ENCODE peak calls at places on chromosomes 4 and X, in eight cellular contexts. One of them, this sample, is unnamed.

GRCh38 chr4:44629280-44629866 is 22.1 kb downstream of the YIPF7 start:
- DNase-seq in NB4: peak
- DNase-seq in PC-3: peak
- DNase-seq in fibroblast of pulmonary artery: peak
- DNase-seq in stomach: no peak
- DNase-seq in heart right ventricle: peak
- DNase-seq in lower leg skin: no peak
- DNase-seq in HCT116: peak
- DNase-seq in this sample: peak

GRCh38 chr4:17336986-17337385 is 174.9 kb downstream of the QDPR start:
- DNase-seq in NB4: no peak
- DNase-seq in PC-3: no peak
- DNase-seq in fibroblast of pulmonary artery: no peak
- DNase-seq in stomach: no peak
- DNase-seq in heart right ventricle: no peak
- DNase-seq in lower leg skin: no peak
- DNase-seq in HCT116: no peak
- DNase-seq in this sample: no peak

GRCh38 chrX:57453901-57454300 is 137.9 kb upstream of the ZXDB start:
- DNase-seq in NB4: peak
- DNase-seq in PC-3: peak
- DNase-seq in fibroblast of pulmonary artery: peak
- DNase-seq in stomach: no peak
- DNase-seq in heart right ventricle: no peak
- DNase-seq in lower leg skin: no peak
- DNase-seq in HCT116: no peak
- DNase-seq in this sample: no peak

GRCh38 chr4:173317003-173317402 is 17.2 kb downstream of the HMGB2 start:
- DNase-seq in NB4: peak
- DNase-seq in PC-3: no peak
- DNase-seq in fibroblast of pulmonary artery: no peak
- DNase-seq in stomach: no peak
- DNase-seq in heart right ventricle: no peak
- DNase-seq in lower leg skin: no peak
- DNase-seq in HCT116: no peak
- DNase-seq in this sample: no peak

GRCh38 chr4:131499139-131499873 is 1649.8 kb upstream of the PCDH10 start:
- DNase-seq in NB4: peak
- DNase-seq in PC-3: peak
- DNase-seq in fibroblast of pulmonary artery: peak
- DNase-seq in stomach: no peak
- DNase-seq in heart right ventricle: no peak
- DNase-seq in lower leg skin: no peak
- DNase-seq in HCT116: no peak
- DNase-seq in this sample: peak

GRCh38 chr4:83757121-83757621 is 221.3 kb downstream of the GPAT3 start:
- DNase-seq in NB4: no peak
- DNase-seq in PC-3: peak
- DNase-seq in fibroblast of pulmonary artery: no peak
- DNase-seq in stomach: no peak
- DNase-seq in heart right ventricle: no peak
- DNase-seq in lower leg skin: no peak
- DNase-seq in HCT116: no peak
- DNase-seq in this sample: no peak

GRCh38 chrX:124555036-124555595 is 208.8 kb downstream of the SH2D1A start:
- DNase-seq in NB4: no peak
- DNase-seq in PC-3: peak
- DNase-seq in fibroblast of pulmonary artery: peak
- DNase-seq in stomach: no peak
- DNase-seq in heart right ventricle: no peak
- DNase-seq in lower leg skin: no peak
- DNase-seq in HCT116: no peak
- DNase-seq in this sample: peak

GRCh38 chrX:74343970-74344622 is 40.1 kb downstream of the ZCCHC13 start:
- DNase-seq in NB4: peak
- DNase-seq in PC-3: peak
- DNase-seq in fibroblast of pulmonary artery: peak
- DNase-seq in stomach: peak
- DNase-seq in heart right ventricle: peak
- DNase-seq in lower leg skin: peak
- DNase-seq in HCT116: peak
- DNase-seq in this sample: peak

GRCh38 chr4:184815046-184815877 is 10.5 kb downstream of the ACSL1 start:
- DNase-seq in NB4: peak
- DNase-seq in PC-3: peak
- DNase-seq in fibroblast of pulmonary artery: peak
- DNase-seq in stomach: peak
- DNase-seq in heart right ventricle: peak
- DNase-seq in lower leg skin: peak
- DNase-seq in HCT116: peak
- DNase-seq in this sample: no peak

GRCh38 chr4:8723222-8723980 is 130.8 kb downstream of the CPZ start:
- DNase-seq in NB4: no peak
- DNase-seq in PC-3: no peak
- DNase-seq in fibroblast of pulmonary artery: no peak
- DNase-seq in stomach: no peak
- DNase-seq in heart right ventricle: no peak
- DNase-seq in lower leg skin: no peak
- DNase-seq in HCT116: no peak
- DNase-seq in this sample: no peak

GRCh38 chr4:181637186-181638105 is 605.8 kb upstream of the TENM3 start:
- DNase-seq in NB4: no peak
- DNase-seq in PC-3: no peak
- DNase-seq in fibroblast of pulmonary artery: no peak
- DNase-seq in stomach: no peak
- DNase-seq in heart right ventricle: no peak
- DNase-seq in lower leg skin: no peak
- DNase-seq in HCT116: no peak
- DNase-seq in this sample: no peak

GRCh38 chr4:149223659-149224058 is 592.0 kb downstream of the IQCM start:
- DNase-seq in NB4: no peak
- DNase-seq in PC-3: peak
- DNase-seq in fibroblast of pulmonary artery: peak
- DNase-seq in stomach: no peak
- DNase-seq in heart right ventricle: no peak
- DNase-seq in lower leg skin: no peak
- DNase-seq in HCT116: no peak
- DNase-seq in this sample: no peak

GRCh38 chr4:22240814-22241213 is 275.1 kb downstream of the ADGRA3 start:
- DNase-seq in NB4: no peak
- DNase-seq in PC-3: no peak
- DNase-seq in fibroblast of pulmonary artery: no peak
- DNase-seq in stomach: no peak
- DNase-seq in heart right ventricle: no peak
- DNase-seq in lower leg skin: no peak
- DNase-seq in HCT116: no peak
- DNase-seq in this sample: no peak

GRCh38 chr4:22235798-22236197 is 280.1 kb downstream of the ADGRA3 start:
- DNase-seq in NB4: no peak
- DNase-seq in PC-3: no peak
- DNase-seq in fibroblast of pulmonary artery: no peak
- DNase-seq in stomach: no peak
- DNase-seq in heart right ventricle: peak
- DNase-seq in lower leg skin: no peak
- DNase-seq in HCT116: no peak
- DNase-seq in this sample: no peak

GRCh38 chr4:22237846-22238513 is 277.9 kb downstream of the ADGRA3 start:
- DNase-seq in NB4: no peak
- DNase-seq in PC-3: no peak
- DNase-seq in fibroblast of pulmonary artery: no peak
- DNase-seq in stomach: no peak
- DNase-seq in heart right ventricle: no peak
- DNase-seq in lower leg skin: no peak
- DNase-seq in HCT116: no peak
- DNase-seq in this sample: no peak

GRCh38 chr4:22238742-22239141 is 277.1 kb downstream of the ADGRA3 start:
- DNase-seq in NB4: no peak
- DNase-seq in PC-3: no peak
- DNase-seq in fibroblast of pulmonary artery: peak
- DNase-seq in stomach: no peak
- DNase-seq in heart right ventricle: no peak
- DNase-seq in lower leg skin: no peak
- DNase-seq in HCT116: no peak
- DNase-seq in this sample: no peak

DNA sequence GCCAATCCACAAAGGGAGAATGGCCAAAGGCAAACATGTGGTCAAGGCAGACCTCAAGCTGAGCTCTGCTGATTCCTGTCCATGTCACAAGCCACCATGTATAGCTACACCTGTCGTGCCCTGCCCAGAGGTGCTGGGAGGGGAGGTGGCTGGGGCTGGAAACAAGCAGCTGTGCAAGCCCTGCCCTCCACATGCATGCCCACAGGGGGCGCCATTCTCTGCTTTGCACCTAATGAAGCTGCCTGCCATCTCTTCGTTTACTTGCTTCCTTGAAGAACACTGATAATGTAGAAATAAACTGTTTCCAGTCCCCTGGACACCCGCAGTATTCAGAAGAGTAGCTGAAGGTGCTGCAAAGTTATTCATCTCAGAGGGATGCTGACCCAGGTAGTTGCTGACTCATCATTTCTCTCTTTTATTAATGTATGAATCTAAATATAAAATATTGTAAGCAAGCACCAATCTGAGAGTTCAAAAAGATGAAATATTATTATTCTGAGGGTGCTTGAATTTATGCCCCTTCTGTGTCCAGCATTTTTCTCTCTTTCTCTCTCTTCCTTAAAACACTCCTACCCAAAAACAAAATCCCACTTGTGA is 278.6 kb downstream of the ADGRA3 start:
- DNase-seq in NB4: peak
- DNase-seq in PC-3: peak
- DNase-seq in fibroblast of pulmonary artery: peak
- DNase-seq in stomach: peak
- DNase-seq in heart right ventricle: no peak
- DNase-seq in lower leg skin: no peak
- DNase-seq in HCT116: peak
- DNase-seq in this sample: no peak
- TF ChIP-seq CTCF in NB4: peak
- TF ChIP-seq CTCF in PC-3: peak
- TF ChIP-seq CTCF in fibroblast of pulmonary artery: peak
- TF ChIP-seq CTCF in stomach: no peak
- TF ChIP-seq CTCF in heart right ventricle: peak
- TF ChIP-seq CTCF in lower leg skin: no peak
- TF ChIP-seq CTCF in HCT116: peak
- TF ChIP-seq CTCF in this sample: peak

GRCh38 chr4:153488006-153488718 is 22.0 kb downstream of the TMEM131L start:
- DNase-seq in NB4: no peak
- DNase-seq in PC-3: no peak
- DNase-seq in fibroblast of pulmonary artery: no peak
- DNase-seq in stomach: no peak
- DNase-seq in heart right ventricle: no peak
- DNase-seq in lower leg skin: no peak
- DNase-seq in HCT116: no peak
- DNase-seq in this sample: no peak

GRCh38 chr4:153486281-153487151 is 20.4 kb downstream of the TMEM131L start:
- DNase-seq in NB4: no peak
- DNase-seq in PC-3: peak
- DNase-seq in fibroblast of pulmonary artery: peak
- DNase-seq in stomach: peak
- DNase-seq in heart right ventricle: peak
- DNase-seq in lower leg skin: peak
- DNase-seq in HCT116: peak
- DNase-seq in this sample: no peak

GRCh38 chr4:153485860-153486259 is 19.7 kb downstream of the TMEM131L start:
- DNase-seq in NB4: no peak
- DNase-seq in PC-3: no peak
- DNase-seq in fibroblast of pulmonary artery: no peak
- DNase-seq in stomach: no peak
- DNase-seq in heart right ventricle: no peak
- DNase-seq in lower leg skin: no peak
- DNase-seq in HCT116: no peak
- DNase-seq in this sample: no peak

GRCh38 chr4:153483432-153484418 is 17.6 kb downstream of the TMEM131L start:
- DNase-seq in NB4: no peak
- DNase-seq in PC-3: no peak
- DNase-seq in fibroblast of pulmonary artery: peak
- DNase-seq in stomach: no peak
- DNase-seq in heart right ventricle: peak
- DNase-seq in lower leg skin: no peak
- DNase-seq in HCT116: no peak
- DNase-seq in this sample: no peak

GRCh38 chr4:153485374-153485773 is 19.2 kb downstream of the TMEM131L start:
- DNase-seq in NB4: no peak
- DNase-seq in PC-3: peak
- DNase-seq in fibroblast of pulmonary artery: no peak
- DNase-seq in stomach: no peak
- DNase-seq in heart right ventricle: no peak
- DNase-seq in lower leg skin: no peak
- DNase-seq in HCT116: no peak
- DNase-seq in this sample: no peak
- H3K4me3 ChIP-seq in NB4: no peak
- H3K4me3 ChIP-seq in PC-3: no peak
- H3K4me3 ChIP-seq in fibroblast of pulmonary artery: no peak
- H3K4me3 ChIP-seq in stomach: no peak
- H3K4me3 ChIP-seq in heart right ventricle: no peak
- H3K4me3 ChIP-seq in lower leg skin: no peak
- H3K4me3 ChIP-seq in HCT116: no peak
- H3K4me3 ChIP-seq in this sample: no peak

DNA sequence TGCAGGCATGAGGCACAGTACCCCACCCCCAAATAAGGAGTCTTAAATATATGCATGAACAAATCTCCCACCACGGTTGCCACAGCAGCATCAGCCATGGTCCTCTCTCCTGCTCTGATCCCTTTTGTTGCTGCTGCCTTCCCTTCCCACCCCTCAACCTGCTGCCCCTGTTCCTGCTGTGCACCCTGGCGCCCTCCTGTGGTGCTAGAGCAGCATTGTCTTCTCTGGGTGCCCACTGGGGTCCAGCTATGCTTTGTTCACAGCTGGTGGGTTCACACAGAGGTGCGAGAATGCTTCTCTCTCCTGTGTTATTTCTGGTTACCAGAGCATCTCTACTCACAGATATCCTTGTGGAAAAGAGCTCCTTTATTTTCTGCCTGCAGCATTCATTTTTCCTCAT is 116.2 kb downstream of the GATB start:
- DNase-seq in NB4: peak
- DNase-seq in PC-3: peak
- DNase-seq in fibroblast of pulmonary artery: no peak
- DNase-seq in stomach: no peak
- DNase-seq in heart right ventricle: no peak
- DNase-seq in lower leg skin: no peak
- DNase-seq in HCT116: peak
- DNase-seq in this sample: no peak
- TF ChIP-seq CTCF in NB4: peak
- TF ChIP-seq CTCF in PC-3: peak
- TF ChIP-seq CTCF in fibroblast of pulmonary artery: peak
- TF ChIP-seq CTCF in stomach: no peak
- TF ChIP-seq CTCF in heart right ventricle: peak
- TF ChIP-seq CTCF in lower leg skin: no peak
- TF ChIP-seq CTCF in HCT116: peak
- TF ChIP-seq CTCF in this sample: peak

GRCh38 chr4:27270435-27270834 is 409.8 kb downstream of the STIM2 start:
- DNase-seq in NB4: no peak
- DNase-seq in PC-3: peak
- DNase-seq in fibroblast of pulmonary artery: no peak
- DNase-seq in stomach: no peak
- DNase-seq in heart right ventricle: no peak
- DNase-seq in lower leg skin: no peak
- DNase-seq in HCT116: peak
- DNase-seq in this sample: no peak
- H3K4me3 ChIP-seq in NB4: no peak
- H3K4me3 ChIP-seq in PC-3: no peak
- H3K4me3 ChIP-seq in fibroblast of pulmonary artery: no peak
- H3K4me3 ChIP-seq in stomach: no peak
- H3K4me3 ChIP-seq in heart right ventricle: no peak
- H3K4me3 ChIP-seq in lower leg skin: no peak
- H3K4me3 ChIP-seq in HCT116: no peak
- H3K4me3 ChIP-seq in this sample: no peak